ENCODE peak calls at places on chromosomes 1 and 21, in seven cellular contexts. W is NCI-H1436; Y is nucleus accumbens; B is naive thymus-derived CD8-positive, alpha-beta T cell; M is ovary; H is stimulated activated CD8-positive, alpha-beta memory T cell treated with anti-CD3 and anti-CD28 coated beads, Interleukin-15, amount 100 ng/mL, for 24 hours; Z is A549. F is an unnamed sample.

GRCh38 chr1:187685338-187685737 is 856.6 kb downstream of the PLA2G4A start:
- DNase-seq in W (no peak), Y (no peak), B (no peak), M (no peak), H (no peak), Z (no peak), F (no peak)

GRCh38 chr1:62343911-62344310 is 24.7 kb upstream of the KANK4 start:
- DNase-seq in W (no peak), Y (no peak), B (no peak), M (no peak), H (no peak), Z (no peak), F (no peak)

GRCh38 chr1:211630236-211631081 is 45.0 kb downstream of the NEK2 start:
- DNase-seq in W (no peak), Y (no peak), B (no peak), M (peak), H (no peak), Z (no peak), F (no peak)

GRCh38 chr1:247347395-247348222 is 15.9 kb upstream of the ZNF496 start:
- DNase-seq in W (no peak), Y (no peak), B (no peak), M (peak), H (no peak), Z (no peak), F (no peak)

GRCh38 chr21:45638707-45639106 is 4.8 kb upstream of the PCBP3 start:
- DNase-seq in W (no peak), Y (no peak), B (no peak), M (no peak), H (no peak), Z (no peak), F (no peak)

GRCh38 chr1:45326627-45327591 is at the start of gene HPDL:
- DNase-seq in W (no peak), Y (peak), B (peak), M (peak), H (peak), Z (peak), F (no peak)

GRCh38 chr1:201916649-201917249 is 28.1 kb downstream of the SHISA4 start:
- DNase-seq in W (peak), Y (no peak), B (no peak), M (peak), H (no peak), Z (peak), F (peak)

GRCh38 chr1:69221492-69221990 is 346.2 kb upstream of the LRRC7 start:
- DNase-seq in W (no peak), Y (no peak), B (no peak), M (no peak), H (no peak), Z (no peak), F (no peak)

GRCh38 chr1:244272471-244273261 is 179.0 kb downstream of the ADSS2 start:
- DNase-seq in W (peak), Y (peak), B (peak), M (peak), H (peak), Z (peak), F (peak)

GRCh38 chr1:58575831-58576726 is 973 bp downstream of the TACSTD2 start:
- DNase-seq in W (no peak), Y (no peak), B (no peak), M (no peak), H (no peak), Z (no peak), F (no peak)

GRCh38 chr1:44239337-44239960 is 26.2 kb downstream of the DMAP1 start:
- DNase-seq in W (no peak), Y (peak), B (no peak), M (peak), H (no peak), Z (no peak), F (peak)

GRCh38 chr1:61247051-61247854 is 164.9 kb downstream of the NFIA start:
- DNase-seq in W (no peak), Y (no peak), B (no peak), M (no peak), H (no peak), Z (no peak), F (no peak)

GRCh38 chr1:202376247-202376646 is 27.7 kb downstream of the PPP1R12B start:
- DNase-seq in W (no peak), Y (no peak), B (no peak), M (no peak), H (no peak), Z (no peak), F (no peak)

GRCh38 chr21:38327984-38328383 is 71.2 kb downstream of the KCNJ15 start:
- DNase-seq in W (no peak), Y (no peak), B (no peak), M (no peak), H (no peak), Z (no peak), F (no peak)

GRCh38 chr1:61004269-61005003 is 77.9 kb upstream of the NFIA start:
- DNase-seq in W (no peak), Y (no peak), B (no peak), M (no peak), H (no peak), Z (no peak), F (no peak)

GRCh38 chr1:230266456-230266855 is 159.7 kb downstream of the PGBD5 start:
- DNase-seq in W (no peak), Y (no peak), B (no peak), M (no peak), H (no peak), Z (no peak), F (no peak)

GRCh38 chr1:14765773-14766172 is 167.3 kb downstream of the KAZN start:
- DNase-seq in W (no peak), Y (no peak), B (no peak), M (no peak), H (no peak), Z (peak), F (peak)

GRCh38 chr1:156914440-156914856 is 6.0 kb upstream of the LRRC71 start:
- DNase-seq in W (no peak), Y (no peak), B (no peak), M (no peak), H (no peak), Z (no peak), F (no peak)

GRCh38 chr1:95983831-95984230 is 737.8 kb upstream of the PTBP2 start:
- DNase-seq in W (no peak), Y (no peak), B (no peak), M (no peak), H (no peak), Z (no peak), F (no peak)

F was measured in myocyte.